ENCODE peak calls at places on chromosome 7, in five cellular contexts. One of them, this sample, is unnamed.

GRCh38 chr7:100801833-100802568 is 25.3 kb downstream of the EPHB4 start:
- DNase-seq in AG04450: peak; percentile 49
- DNase-seq in A673: peak; percentile 40
- DNase-seq in CD8-positive, alpha-beta T cell: no peak
- DNase-seq in BE2C: peak; percentile 91
- DNase-seq in this sample: no peak

GRCh38 chr7:518630-519428 is 817 bp downstream of the PDGFA start:
- DNase-seq in CD8-positive, alpha-beta T cell: peak; percentile 21
- DNase-seq in BE2C: no peak
- DNase-seq in A673: peak; percentile 64
- DNase-seq in AG04450: no peak
- DNase-seq in this sample: peak; percentile 83

GRCh38 chr7:92699560-92699959 is 109.4 kb upstream of the FAM133B start:
- DNase-seq in AG04450: no peak
- DNase-seq in A673: no peak
- DNase-seq in BE2C: no peak
- DNase-seq in CD8-positive, alpha-beta T cell: no peak
- DNase-seq in this sample: no peak

GRCh38 chr7:74002474-74003017 is 25.4 kb upstream of the ELN start:
- DNase-seq in BE2C: no peak
- DNase-seq in CD8-positive, alpha-beta T cell: peak; percentile 18
- DNase-seq in A673: no peak
- DNase-seq in AG04450: peak; percentile 68
- DNase-seq in this sample: no peak

GRCh38 chr7:95255691-95256090 is 68.6 kb downstream of the PON1 start:
- DNase-seq in CD8-positive, alpha-beta T cell: no peak
- DNase-seq in A673: no peak
- DNase-seq in BE2C: no peak
- DNase-seq in AG04450: no peak
- DNase-seq in this sample: no peak

GRCh38 chr7:38975944-38976392 is 1.7 kb upstream of the POU6F2 start:
- DNase-seq in CD8-positive, alpha-beta T cell: no peak
- DNase-seq in BE2C: no peak
- DNase-seq in AG04450: no peak
- DNase-seq in A673: no peak
- DNase-seq in this sample: peak; percentile 57

GRCh38 chr7:2759736-2760097 is 71.7 kb downstream of the AMZ1 start:
- DNase-seq in BE2C: no peak
- DNase-seq in A673: no peak
- DNase-seq in AG04450: no peak
- DNase-seq in CD8-positive, alpha-beta T cell: no peak
- DNase-seq in this sample: no peak

GRCh38 chr7:128829391-128830166 is 627 bp upstream of the FLNC start:
- DNase-seq in CD8-positive, alpha-beta T cell: no peak
- DNase-seq in BE2C: no peak
- DNase-seq in A673: no peak
- DNase-seq in AG04450: no peak
- DNase-seq in this sample: peak; percentile 21

GRCh38 chr7:150986099-150986512 is 4.7 kb upstream of the NOS3 start:
- DNase-seq in AG04450: no peak
- DNase-seq in CD8-positive, alpha-beta T cell: peak; percentile 62
- DNase-seq in BE2C: peak; percentile 84
- DNase-seq in A673: peak; percentile 68
- DNase-seq in this sample: peak; percentile 78

GRCh38 chr7:100017300-100017699 is 1.9 kb downstream of the ZKSCAN1 start:
- DNase-seq in CD8-positive, alpha-beta T cell: no peak
- DNase-seq in BE2C: no peak
- DNase-seq in A673: no peak
- DNase-seq in AG04450: no peak
- DNase-seq in this sample: no peak

GRCh38 chr7:45241339-45242109 is 83.9 kb downstream of the RAMP3 start:
- DNase-seq in AG04450: no peak
- DNase-seq in CD8-positive, alpha-beta T cell: no peak
- DNase-seq in A673: no peak
- DNase-seq in BE2C: no peak
- DNase-seq in this sample: no peak

GRCh38 chr7:135300913-135301765 is 67.5 kb downstream of the STRA8 start:
- DNase-seq in AG04450: no peak
- DNase-seq in BE2C: no peak
- DNase-seq in CD8-positive, alpha-beta T cell: no peak
- DNase-seq in A673: no peak
- DNase-seq in this sample: no peak

GRCh38 chr7:44959433-44959951 is 19.3 kb downstream of the MYO1G start:
- DNase-seq in CD8-positive, alpha-beta T cell: no peak
- DNase-seq in BE2C: peak; percentile 22
- DNase-seq in A673: no peak
- DNase-seq in AG04450: no peak
- DNase-seq in this sample: no peak

GRCh38 chr7:147547252-147547897 is 1043.2 kb upstream of the C7orf33 start:
- DNase-seq in AG04450: no peak
- DNase-seq in A673: peak; percentile 49
- DNase-seq in BE2C: peak; percentile 65
- DNase-seq in CD8-positive, alpha-beta T cell: no peak
- DNase-seq in this sample: no peak

GRCh38 chr7:83633516-83633915 is 15.4 kb downstream of the SEMA3E start:
- DNase-seq in CD8-positive, alpha-beta T cell: no peak
- DNase-seq in AG04450: no peak
- DNase-seq in A673: no peak
- DNase-seq in BE2C: no peak
- DNase-seq in this sample: no peak

GRCh38 chr7:48617508-48617907 is 306.8 kb upstream of the CDC14C start:
- DNase-seq in AG04450: no peak
- DNase-seq in CD8-positive, alpha-beta T cell: no peak
- DNase-seq in A673: no peak
- DNase-seq in BE2C: no peak
- DNase-seq in this sample: no peak

GRCh38 chr7:84196007-84196551 is 1.5 kb upstream of the SEMA3A start:
- DNase-seq in AG04450: no peak
- DNase-seq in A673: no peak
- DNase-seq in CD8-positive, alpha-beta T cell: no peak
- DNase-seq in BE2C: no peak
- DNase-seq in this sample: no peak

GRCh38 chr7:114085313-114085591 is 166.4 kb upstream of the PPP1R3A start:
- DNase-seq in BE2C: no peak
- DNase-seq in A673: no peak
- DNase-seq in AG04450: no peak
- DNase-seq in CD8-positive, alpha-beta T cell: no peak
- DNase-seq in this sample: no peak

GRCh38 chr7:28358423-28358868 is 53.9 kb upstream of the CREB5 start:
- DNase-seq in A673: no peak
- DNase-seq in BE2C: no peak
- DNase-seq in AG04450: peak; percentile 96
- DNase-seq in CD8-positive, alpha-beta T cell: no peak
- DNase-seq in this sample: no peak

GRCh38 chr7:10708447-10708846 is 265.2 kb upstream of the PHF14 start:
- DNase-seq in A673: peak; percentile 6
- DNase-seq in BE2C: peak; percentile 68
- DNase-seq in AG04450: no peak
- DNase-seq in CD8-positive, alpha-beta T cell: no peak
- DNase-seq in this sample: no peak

GRCh38 chr7:53095731-53096501 is 60.5 kb downstream of the POM121L12 start:
- DNase-seq in A673: no peak
- DNase-seq in CD8-positive, alpha-beta T cell: no peak
- DNase-seq in AG04450: no peak
- DNase-seq in BE2C: no peak
- DNase-seq in this sample: no peak

GRCh38 chr7:118005021-118005420 is 131.8 kb upstream of the CTTNBP2 start:
- DNase-seq in A673: peak; percentile 12
- DNase-seq in AG04450: no peak
- DNase-seq in BE2C: no peak
- DNase-seq in CD8-positive, alpha-beta T cell: no peak
- DNase-seq in this sample: no peak

GRCh38 chr7:103613655-103614642 is 167.9 kb upstream of the SLC26A5 start:
- DNase-seq in A673: peak; percentile 27
- DNase-seq in CD8-positive, alpha-beta T cell: no peak
- DNase-seq in AG04450: no peak
- DNase-seq in BE2C: peak; percentile 79
- DNase-seq in this sample: no peak

GRCh38 chr7:33043875-33044718 is 18.5 kb downstream of the NT5C3A start:
- DNase-seq in AG04450: no peak
- DNase-seq in A673: no peak
- DNase-seq in CD8-positive, alpha-beta T cell: no peak
- DNase-seq in BE2C: no peak
- DNase-seq in this sample: no peak

GRCh38 chr7:13742126-13742525 is 247.3 kb downstream of the ETV1 start:
- DNase-seq in CD8-positive, alpha-beta T cell: no peak
- DNase-seq in BE2C: no peak
- DNase-seq in A673: no peak
- DNase-seq in AG04450: no peak
- DNase-seq in this sample: no peak

GRCh38 chr7:108138911-108139310 is 8.8 kb upstream of the LAMB4 start:
- DNase-seq in BE2C: no peak
- DNase-seq in A673: no peak
- DNase-seq in AG04450: no peak
- DNase-seq in CD8-positive, alpha-beta T cell: no peak
- DNase-seq in this sample: no peak

GRCh38 chr7:78601728-78602127 is 803.2 kb downstream of the PHTF2 start:
- DNase-seq in CD8-positive, alpha-beta T cell: no peak
- DNase-seq in AG04450: no peak
- DNase-seq in BE2C: no peak
- DNase-seq in A673: no peak
- DNase-seq in this sample: no peak

GRCh38 chr7:40489844-40490602 is 355.2 kb downstream of the SUGCT start:
- DNase-seq in AG04450: no peak
- DNase-seq in A673: no peak
- DNase-seq in BE2C: peak; percentile 21
- DNase-seq in CD8-positive, alpha-beta T cell: no peak
- DNase-seq in this sample: no peak

GRCh38 chr7:94654764-94655561 is 970 bp downstream of the SGCE start:
- DNase-seq in A673: peak; percentile 65
- DNase-seq in BE2C: peak; percentile 56
- DNase-seq in CD8-positive, alpha-beta T cell: no peak
- DNase-seq in AG04450: no peak
- DNase-seq in this sample: peak; percentile 34

GRCh38 chr7:105531797-105532671 is at the start of gene RINT1:
- DNase-seq in BE2C: peak; percentile 94
- DNase-seq in AG04450: peak; percentile 72
- DNase-seq in CD8-positive, alpha-beta T cell: peak; percentile 90
- DNase-seq in A673: peak; percentile 94
- DNase-seq in this sample: peak; percentile 89
- TF ChIP-seq CTCF in BE2C: peak; percentile 77
- TF ChIP-seq CTCF in AG04450: peak; percentile 83
- TF ChIP-seq CTCF in CD8-positive, alpha-beta T cell: peak; percentile 57
- TF ChIP-seq CTCF in A673: peak; percentile 91
- TF ChIP-seq CTCF in this sample: peak; percentile 62

GRCh38 chr7:22732556-22733126 is 5.6 kb downstream of the IL6 start:
- DNase-seq in CD8-positive, alpha-beta T cell: no peak
- DNase-seq in BE2C: no peak
- DNase-seq in AG04450: no peak
- DNase-seq in A673: no peak
- DNase-seq in this sample: no peak
- TF ChIP-seq CTCF in CD8-positive, alpha-beta T cell: no peak
- TF ChIP-seq CTCF in BE2C: peak; percentile 5
- TF ChIP-seq CTCF in AG04450: peak; percentile 50
- TF ChIP-seq CTCF in A673: no peak
- TF ChIP-seq CTCF in this sample: no peak

DNA sequence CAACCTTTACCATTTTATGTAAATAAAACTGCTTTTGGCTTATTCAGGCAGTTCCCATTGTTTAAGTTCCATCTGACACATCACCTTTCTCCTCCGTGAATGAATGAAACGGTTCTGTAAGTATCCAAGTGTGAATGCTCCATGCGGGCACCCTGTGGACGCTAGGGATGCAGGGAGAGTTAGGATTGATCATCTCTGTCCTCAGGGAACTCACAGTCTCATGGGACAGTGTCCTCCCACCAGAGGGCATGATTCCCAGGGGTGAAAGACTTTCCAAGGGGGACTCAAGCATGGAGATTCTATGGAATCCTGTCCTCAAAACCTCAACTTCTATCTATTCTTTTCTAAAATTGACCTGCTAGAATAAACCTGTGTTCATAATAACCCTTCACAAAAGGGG is 98.8 kb downstream of the HECW1 start:
- DNase-seq in AG04450: no peak
- DNase-seq in BE2C: no peak
- DNase-seq in CD8-positive, alpha-beta T cell: no peak
- DNase-seq in A673: no peak
- DNase-seq in this sample: no peak
- TF ChIP-seq CTCF in AG04450: peak; percentile 24
- TF ChIP-seq CTCF in BE2C: peak; percentile 10
- TF ChIP-seq CTCF in CD8-positive, alpha-beta T cell: no peak
- TF ChIP-seq CTCF in A673: no peak
- TF ChIP-seq CTCF in this sample: no peak

DNA sequence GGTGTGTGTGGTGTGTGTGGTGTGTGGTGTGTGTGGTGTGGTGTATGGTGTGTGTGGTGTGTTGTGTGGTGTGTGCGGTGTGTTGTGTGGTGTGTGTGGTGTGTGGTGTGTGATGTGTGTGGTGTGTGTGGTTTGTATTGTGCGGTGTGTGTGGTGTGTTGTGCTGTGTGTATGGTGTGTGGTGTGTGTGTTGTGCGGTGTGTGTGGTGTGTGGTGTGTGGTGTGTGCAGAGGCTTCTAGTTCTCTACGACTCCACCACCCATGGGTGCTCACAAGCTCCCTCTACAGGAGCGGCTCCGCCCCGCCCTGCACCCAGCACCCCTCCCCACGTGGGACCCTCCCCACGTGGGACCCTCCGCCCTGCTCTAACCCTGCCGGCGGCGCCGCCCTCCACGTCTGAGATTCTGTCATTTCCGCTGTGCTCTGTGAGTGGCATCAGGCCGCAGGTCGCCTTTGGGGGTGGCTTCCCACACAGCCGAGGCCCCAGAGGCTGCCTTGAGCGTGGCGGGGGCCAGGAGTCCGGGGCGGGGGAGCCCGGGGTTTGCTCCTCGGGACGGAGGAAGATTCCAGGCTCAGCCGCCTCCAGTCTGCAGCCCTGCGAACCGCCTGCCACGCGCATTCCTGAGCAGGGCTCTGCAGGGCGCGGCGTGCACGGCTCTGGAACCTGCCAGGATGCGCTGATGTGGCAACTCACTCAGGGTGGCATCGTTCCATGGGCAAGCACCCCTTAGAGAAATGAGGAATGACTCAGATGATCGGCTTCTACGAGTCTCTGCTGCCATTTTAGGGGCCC is 37.0 kb upstream of the DNAJB6 start:
- DNase-seq in A673: peak; percentile 83
- DNase-seq in AG04450: no peak
- DNase-seq in BE2C: no peak
- DNase-seq in CD8-positive, alpha-beta T cell: no peak
- DNase-seq in this sample: peak; percentile 23
- TF ChIP-seq CTCF in A673: peak; percentile 51
- TF ChIP-seq CTCF in AG04450: no peak
- TF ChIP-seq CTCF in BE2C: no peak
- TF ChIP-seq CTCF in CD8-positive, alpha-beta T cell: no peak
- TF ChIP-seq CTCF in this sample: no peak

DNA sequence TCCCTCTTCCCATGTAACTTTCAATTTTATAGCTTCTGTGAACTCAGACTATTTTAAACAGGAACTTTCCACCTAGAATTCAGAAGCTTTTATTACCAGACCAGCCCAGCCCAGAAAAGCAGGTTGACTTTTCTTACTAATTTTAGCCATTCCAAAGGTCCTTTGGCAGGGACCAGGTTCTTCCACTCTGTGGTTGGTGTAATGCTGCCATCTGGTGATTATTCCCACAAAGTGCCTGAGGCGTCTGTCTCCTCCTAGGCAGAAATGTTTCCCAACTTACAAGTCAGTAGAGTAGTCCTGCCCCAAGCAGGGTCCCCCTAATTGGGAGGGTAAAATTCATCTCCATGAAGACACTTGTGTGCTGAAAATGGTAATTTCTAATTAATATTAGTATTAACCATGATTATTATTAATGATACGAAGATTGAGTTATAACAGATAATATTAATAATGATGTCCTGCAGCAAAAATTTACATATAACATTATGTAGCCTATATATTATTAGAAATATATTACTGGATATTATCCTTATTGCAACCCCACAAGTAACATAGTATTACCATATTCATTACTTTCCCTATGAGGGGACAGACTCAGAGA is 53.0 kb upstream of the PPP1R17 start:
- DNase-seq in BE2C: peak; percentile 25
- DNase-seq in AG04450: peak; percentile 1
- DNase-seq in CD8-positive, alpha-beta T cell: no peak
- DNase-seq in A673: peak; percentile 86
- DNase-seq in this sample: peak; percentile 48
- TF ChIP-seq CTCF in BE2C: peak; percentile 60
- TF ChIP-seq CTCF in AG04450: peak; percentile 45
- TF ChIP-seq CTCF in CD8-positive, alpha-beta T cell: no peak
- TF ChIP-seq CTCF in A673: peak; percentile 83
- TF ChIP-seq CTCF in this sample: peak; percentile 74